ENCODE peak calls at places on chromosomes 2 and 18, in five cellular contexts. L is CD4-positive, alpha-beta memory T cell; X is HEK293T; S is Right ventricle myocardium inferior; M is GM20000. V is an unnamed sample.

GRCh38 chr2:174012347-174013309 is 47.5 kb upstream of the SP3 start:
- DNase-seq in L (peak; percentile 22), X (no peak), S (peak; percentile 90), M (peak; percentile 54), V (peak; percentile 69)

GRCh38 chr2:194883711-194884110 is 773.3 kb upstream of the SLC39A10 start:
- DNase-seq in L (no peak), X (no peak), S (no peak), M (no peak), V (no peak)

GRCh38 chr2:10410716-10411437 is 37.2 kb downstream of the ODC1 start:
- DNase-seq in L (no peak), X (no peak), S (peak; percentile 52), M (no peak), V (no peak)

GRCh38 chr2:95300391-95300938 is 3.3 kb downstream of the KCNIP3 start:
- DNase-seq in L (no peak), X (no peak), S (no peak), M (no peak), V (no peak)

GRCh38 chr2:234494361-234495075 is 2.4 kb downstream of the ARL4C start:
- DNase-seq in L (peak; percentile 60), X (no peak), S (no peak), M (no peak), V (no peak)

GRCh38 chr18:7877609-7878008 is 310.5 kb downstream of the PTPRM start:
- DNase-seq in L (no peak), X (no peak), S (no peak), M (no peak), V (no peak)

GRCh38 chr18:75407468-75408437 is 19.8 kb downstream of the SMIM21 start:
- DNase-seq in L (no peak), X (no peak), S (no peak), M (no peak), V (no peak)

GRCh38 chr2:130963849-130964793 is 127.4 kb downstream of the ARHGEF4 start:
- DNase-seq in L (no peak), X (peak; percentile 79), S (no peak), M (peak; percentile 60), V (peak; percentile 7)

GRCh38 chr2:109674894-109675534 is 60.9 kb downstream of the SOWAHC start:
- DNase-seq in L (no peak), X (no peak), S (peak; percentile 23), M (no peak), V (no peak)

GRCh38 chr2:101559576-101559975 is 84.7 kb upstream of the RFX8 start:
- DNase-seq in L (no peak), X (no peak), S (no peak), M (no peak), V (peak; percentile 38)

GRCh38 chr18:79645291-79645983 is 34.2 kb upstream of the CTDP1 start:
- DNase-seq in L (no peak), X (no peak), S (no peak), M (no peak), V (no peak)

GRCh38 chr18:11749305-11749704 is 60.2 kb downstream of the GNAL start:
- DNase-seq in L (no peak), X (no peak), S (no peak), M (no peak), V (no peak)

GRCh38 chr2:32947076-32947483 is 327 bp downstream of the LTBP1 start:
- DNase-seq in L (peak; percentile 1), X (peak; percentile 50), S (no peak), M (peak; percentile 65), V (peak; percentile 14)

GRCh38 chr18:22465859-22466602 is 48.3 kb upstream of the CTAGE1 start:
- DNase-seq in L (no peak), X (peak; percentile 61), S (no peak), M (no peak), V (peak; percentile 97)

GRCh38 chr2:190216829-190217228 is 102.8 kb downstream of the HIBCH start:
- DNase-seq in L (no peak), X (peak; percentile 16), S (peak; percentile 67), M (no peak), V (peak; percentile 2)

GRCh38 chr2:207504513-207505171 is 25.1 kb upstream of the CREB1 start:
- DNase-seq in L (no peak), X (no peak), S (no peak), M (no peak), V (peak; percentile 61)

GRCh38 chr2:28216320-28216719 is 176.3 kb upstream of the FOSL2 start:
- DNase-seq in L (no peak), X (no peak), S (no peak), M (no peak), V (no peak)

GRCh38 chr2:202084265-202084664 is 11.2 kb downstream of the KIAA2012 start:
- DNase-seq in L (no peak), X (peak; percentile 51), S (no peak), M (no peak), V (peak; percentile 8)

GRCh38 chr18:72104851-72105250 is 439.3 kb downstream of the CBLN2 start:
- DNase-seq in L (no peak), X (no peak), S (no peak), M (no peak), V (no peak)

GRCh38 chr2:28052691-28053090 is 162.2 kb downstream of the BABAM2 start:
- DNase-seq in L (no peak), X (no peak), S (no peak), M (no peak), V (peak; percentile 71)

GRCh38 chr2:43075054-43075593 is 151.3 kb downstream of the ZFP36L2 start:
- DNase-seq in L (no peak), X (no peak), S (peak; percentile 86), M (no peak), V (peak; percentile 97)

GRCh38 chr18:67131498-67131897 is 385.0 kb downstream of the DSEL start:
- DNase-seq in L (no peak), X (no peak), S (no peak), M (no peak), V (no peak)

GRCh38 chr2:174606336-174606735 is 8.7 kb upstream of the WIPF1 start:
- DNase-seq in L (no peak), X (no peak), S (no peak), M (no peak), V (peak; percentile 88)

GRCh38 chr18:74951165-74951760 is 257.7 kb downstream of the PTGR3 start:
- DNase-seq in L (peak; percentile 42), X (no peak), S (no peak), M (peak; percentile 26), V (peak; percentile 90)

GRCh38 chr2:138771534-138771933 is 8.7 kb downstream of the NXPH2 start:
- DNase-seq in L (no peak), X (no peak), S (peak; percentile 41), M (no peak), V (no peak)

GRCh38 chr2:219886615-219887014 is 259.2 kb downstream of the SLC4A3 start:
- DNase-seq in L (no peak), X (no peak), S (no peak), M (no peak), V (peak; percentile 23)

GRCh38 chr2:218559021-218559420 is 9.1 kb downstream of the USP37 start:
- DNase-seq in L (no peak), X (no peak), S (no peak), M (no peak), V (no peak)

GRCh38 chr2:221501210-221501882 is 70.8 kb downstream of the EPHA4 start:
- DNase-seq in L (no peak), X (no peak), S (no peak), M (no peak), V (peak; percentile 86)

GRCh38 chr18:23114171-23114881 is 21.0 kb upstream of the CABLES1 start:
- DNase-seq in L (peak; percentile 9), X (no peak), S (peak; percentile 57), M (no peak), V (no peak)

GRCh38 chr2:106863387-106863786 is 22.6 kb downstream of the ST6GAL2 start:
- DNase-seq in L (no peak), X (no peak), S (no peak), M (no peak), V (no peak)

GRCh38 chr2:54891901-54892300 is 158.3 kb downstream of the RTN4 start:
- DNase-seq in L (no peak), X (no peak), S (no peak), M (no peak), V (no peak)

GRCh38 chr2:48050711-48051110 is 144.4 kb upstream of the FBXO11 start:
- DNase-seq in L (no peak), X (no peak), S (no peak), M (no peak), V (no peak)